ENCODE peak calls at places on chromosomes 13 and 19, in nine cellular contexts. K, P, X, J, L, M, O, T and H are unnamed samples.

GRCh38 chr19:8608858-8609209 is 1.7 kb downstream of the ADAMTS10 start:
- DNase-seq in K (no peak), P (no peak), X (no peak), J (no peak), L (no peak), M (no peak), O (no peak), T (no peak), H (no peak)

GRCh38 chr19:2495130-2495641 is 19.3 kb downstream of the GADD45B start:
- DNase-seq in K (no peak), P (peak), X (peak), J (peak), L (peak), M (peak), O (no peak), T (peak), H (peak)

GRCh38 chr13:109998808-109999528 is 212.6 kb upstream of the IRS2 start:
- DNase-seq in K (no peak), P (peak), X (peak), J (no peak), L (peak), M (peak), O (peak), T (no peak), H (peak)

GRCh38 chr13:31090096-31090495 is 71.6 kb downstream of the HSPH1 start:
- DNase-seq in K (no peak), P (no peak), X (no peak), J (no peak), L (no peak), M (no peak), O (no peak), T (no peak), H (no peak)

GRCh38 chr19:56637976-56638555 is 4.9 kb upstream of the SMIM17 start:
- DNase-seq in K (peak), P (peak), X (peak), J (peak), L (peak), M (peak), O (peak), T (peak), H (peak)

GRCh38 chr13:46492946-46493345 is 60.0 kb upstream of the LRCH1 start:
- DNase-seq in K (peak), P (peak), X (peak), J (peak), L (peak), M (peak), O (peak), T (no peak), H (peak)

GRCh38 chr13:105462098-105462497 is 1073.4 kb downstream of the EFNB2 start:
- DNase-seq in K (peak), P (no peak), X (no peak), J (no peak), L (no peak), M (no peak), O (no peak), T (no peak), H (no peak)

GRCh38 chr19:29677001-29677781 is 11.9 kb downstream of the PLEKHF1 start:
- DNase-seq in K (peak), P (no peak), X (no peak), J (no peak), L (no peak), M (no peak), O (no peak), T (no peak), H (no peak)

GRCh38 chr19:46717716-46718143 is 816 bp upstream of the PRKD2 start:
- DNase-seq in K (no peak), P (no peak), X (no peak), J (no peak), L (no peak), M (no peak), O (no peak), T (peak), H (no peak)

GRCh38 chr19:6866646-6867255 is 20.6 kb upstream of the ADGRE1 start:
- DNase-seq in K (no peak), P (no peak), X (no peak), J (no peak), L (no peak), M (no peak), O (no peak), T (no peak), H (peak)

GRCh38 chr19:31534231-31534630 is 185.0 kb upstream of the TSHZ3 start:
- DNase-seq in K (no peak), P (no peak), X (no peak), J (no peak), L (no peak), M (no peak), O (no peak), T (no peak), H (no peak)

GRCh38 chr13:74129500-74130144 is 4.6 kb downstream of the KLF12 start:
- DNase-seq in K (no peak), P (no peak), X (no peak), J (no peak), L (peak), M (peak), O (no peak), T (no peak), H (peak)

GRCh38 chr19:43525836-43526771 is 897 bp downstream of the ETHE1 start:
- DNase-seq in K (peak), P (peak), X (no peak), J (peak), L (peak), M (no peak), O (no peak), T (no peak), H (peak)

GRCh38 chr13:62625214-62625613 is 1209.6 kb upstream of the PCDH20 start:
- DNase-seq in K (no peak), P (no peak), X (no peak), J (no peak), L (no peak), M (no peak), O (no peak), T (no peak), H (no peak)

GRCh38 chr19:17448190-17448967 is at the start of gene TMEM221:
- DNase-seq in K (peak), P (peak), X (peak), J (peak), L (peak), M (peak), O (no peak), T (no peak), H (peak)

GRCh38 chr13:110593430-110594130 is 21.8 kb upstream of the NAXD start:
- DNase-seq in K (peak), P (peak), X (peak), J (peak), L (no peak), M (peak), O (peak), T (peak), H (peak)

GRCh38 chr13:113930711-113931637 is 42.9 kb downstream of the C13orf46 start:
- DNase-seq in K (no peak), P (no peak), X (no peak), J (no peak), L (no peak), M (no peak), O (no peak), T (peak), H (no peak)

GRCh38 chr13:41159174-41159573 is 26.6 kb upstream of the KBTBD6 start:
- DNase-seq in K (no peak), P (no peak), X (no peak), J (no peak), L (no peak), M (no peak), O (no peak), T (peak), H (no peak)

GRCh38 chr19:41937525-41937924 is 9.3 kb upstream of the ERFL start:
- DNase-seq in K (no peak), P (no peak), X (no peak), J (no peak), L (no peak), M (no peak), O (no peak), T (no peak), H (no peak)
- H3K4me2 ChIP-seq in K (no peak), P (no peak), X (no peak), J (no peak), L (no peak), M (no peak), O (no peak), T (no peak), H (no peak)

DNA sequence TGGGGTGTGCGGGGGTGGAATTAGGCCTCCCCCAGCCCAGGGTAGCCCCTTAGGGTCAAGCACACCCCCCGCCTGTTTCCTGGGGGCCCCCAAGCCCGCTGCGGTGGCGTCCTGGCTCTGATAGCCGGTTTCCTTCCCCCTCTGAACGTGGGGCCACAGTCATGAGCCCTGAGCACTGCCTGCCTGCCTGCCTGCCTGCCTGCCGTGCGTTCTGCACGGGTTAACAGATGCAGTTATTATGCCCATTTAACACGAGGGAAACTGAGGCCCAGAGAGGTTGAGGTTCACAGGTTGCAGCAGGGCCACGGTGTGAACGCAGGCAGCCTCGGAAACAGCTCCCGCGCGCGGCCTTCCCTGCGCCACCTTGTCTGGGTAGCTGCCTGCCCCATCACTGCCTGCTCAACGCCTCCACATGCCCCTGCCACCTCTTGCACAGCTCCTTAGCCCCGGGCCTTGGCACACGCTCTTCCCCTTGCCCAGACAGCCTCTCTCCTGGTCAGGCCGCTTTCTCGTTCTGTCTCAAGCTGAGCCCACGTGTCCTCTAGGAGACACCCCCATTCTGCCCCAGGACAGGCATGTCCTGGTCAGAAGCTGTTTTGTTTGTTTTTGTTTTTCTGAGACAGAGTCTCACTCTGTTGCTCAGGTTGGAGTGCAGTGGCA is 1.2 kb upstream of the GAMT start:
- DNase-seq in K (no peak), P (no peak), X (peak), J (no peak), L (no peak), M (no peak), O (no peak), T (no peak), H (no peak)
- H3K4me2 ChIP-seq in K (no peak), P (no peak), X (peak), J (no peak), L (no peak), M (no peak), O (no peak), T (no peak), H (no peak)

DNA sequence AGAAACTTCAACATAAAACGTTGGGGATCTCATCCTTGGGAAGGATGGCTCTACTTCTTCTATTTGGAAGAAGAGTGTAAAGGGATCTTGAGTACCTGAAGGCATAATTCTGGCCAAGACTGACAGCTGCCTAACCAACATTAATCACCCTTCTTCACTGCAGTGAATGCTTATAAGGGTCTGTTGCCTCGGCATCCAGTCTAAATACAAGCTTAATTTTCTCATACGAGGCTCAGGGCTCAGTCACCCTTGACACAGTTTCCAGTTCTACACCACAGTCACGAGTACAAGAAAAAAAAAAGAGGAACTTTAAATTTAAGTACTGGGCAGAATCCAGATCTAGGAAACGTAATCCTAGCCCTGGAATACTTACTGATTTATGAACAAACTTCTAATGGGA is 9.0 kb downstream of the FPR3 start:
- DNase-seq in K (no peak), P (no peak), X (no peak), J (no peak), L (no peak), M (no peak), O (no peak), T (no peak), H (peak)
- H3K4me2 ChIP-seq in K (no peak), P (no peak), X (no peak), J (no peak), L (no peak), M (no peak), O (no peak), T (no peak), H (no peak)

GRCh38 chr19:13052447-13053232 is 50.0 kb downstream of the LYL1 start:
- DNase-seq in K (no peak), P (no peak), X (no peak), J (no peak), L (no peak), M (no peak), O (no peak), T (no peak), H (no peak)
- H3K4me2 ChIP-seq in K (no peak), P (peak), X (no peak), J (peak), L (peak), M (peak), O (peak), T (no peak), H (peak)

GRCh38 chr19:14553042-14553938 is 18.6 kb downstream of the NDUFB7 start:
- DNase-seq in K (no peak), P (peak), X (no peak), J (no peak), L (no peak), M (no peak), O (no peak), T (no peak), H (no peak)

GRCh38 chr19:14556662-14557188 is 15.1 kb downstream of the NDUFB7 start:
- DNase-seq in K (peak), P (peak), X (peak), J (peak), L (peak), M (peak), O (peak), T (peak), H (peak)

GRCh38 chr19:14555918-14556661 is 15.8 kb downstream of the NDUFB7 start:
- DNase-seq in K (no peak), P (no peak), X (no peak), J (no peak), L (peak), M (peak), O (peak), T (no peak), H (peak)

GRCh38 chr19:14554382-14554812 is 17.5 kb downstream of the NDUFB7 start:
- DNase-seq in K (peak), P (peak), X (no peak), J (no peak), L (peak), M (no peak), O (no peak), T (no peak), H (peak)

DNA sequence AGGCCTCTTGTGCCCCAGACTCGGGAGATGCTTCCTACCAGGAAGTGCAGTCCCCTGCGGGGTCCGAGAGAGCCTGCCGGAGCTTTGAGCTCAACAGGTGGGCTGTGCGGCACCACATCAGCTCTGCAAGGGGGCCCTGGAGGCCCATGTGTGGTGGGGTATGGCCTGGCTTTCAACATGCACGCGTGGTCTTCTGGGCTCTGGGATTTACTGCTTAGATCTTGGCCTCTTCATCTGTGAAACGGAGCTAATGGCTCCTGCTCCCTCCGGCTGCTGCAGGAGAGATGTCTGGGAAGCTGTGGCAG is 18.0 kb downstream of the NDUFB7 start:
- DNase-seq in K (no peak), P (no peak), X (no peak), J (no peak), L (no peak), M (no peak), O (no peak), T (no peak), H (no peak)
- H3K4me2 ChIP-seq in K (no peak), P (no peak), X (no peak), J (no peak), L (no peak), M (no peak), O (no peak), T (no peak), H (no peak)

DNA sequence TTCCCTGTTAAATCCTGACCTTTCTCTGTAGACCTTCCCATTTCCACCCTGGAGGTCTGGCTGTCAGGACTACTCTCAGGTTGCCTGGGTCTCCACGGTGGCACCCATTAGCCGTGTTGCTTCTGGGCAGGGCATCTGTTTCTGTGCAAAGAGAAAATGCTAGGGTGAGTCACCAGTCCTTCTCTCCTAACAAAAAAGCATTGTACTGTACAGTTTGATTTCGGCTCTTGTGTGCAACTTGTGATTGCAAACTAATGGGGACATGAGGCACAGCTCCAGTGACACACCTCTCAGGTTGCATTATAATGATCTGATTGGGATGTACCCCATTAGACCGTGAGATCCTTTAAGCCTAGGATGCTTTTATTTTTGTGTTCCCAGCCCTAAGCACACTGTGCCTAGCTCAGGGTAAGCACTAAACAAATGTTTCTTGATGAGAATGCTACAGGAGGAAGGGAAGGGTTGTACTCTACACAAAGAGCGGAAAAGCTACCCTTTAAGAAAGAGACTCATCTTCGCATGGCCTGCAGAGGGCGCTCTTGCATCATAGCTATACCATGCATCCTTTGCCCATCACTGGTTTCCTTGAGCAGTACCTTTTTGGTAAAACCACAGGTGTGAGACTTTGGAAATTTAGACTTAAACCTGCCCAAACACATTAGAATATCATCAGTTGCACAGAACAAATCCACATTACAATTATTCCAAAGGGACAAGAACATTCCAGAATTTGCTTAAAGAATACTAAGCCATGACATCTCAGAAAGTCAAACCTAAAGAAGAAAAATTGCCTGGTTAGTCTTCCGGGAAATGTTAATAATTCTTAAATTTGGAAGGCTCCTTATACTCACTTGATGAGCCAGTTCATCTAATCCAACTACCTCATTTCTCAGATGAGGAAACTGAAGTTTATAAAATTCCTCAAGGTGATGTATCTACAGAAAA is 20.3 kb upstream of the TRIM13 start:
- DNase-seq in K (peak), P (peak), X (peak), J (peak), L (peak), M (peak), O (peak), T (peak), H (peak)
- H3K4me2 ChIP-seq in K (no peak), P (no peak), X (no peak), J (no peak), L (peak), M (no peak), O (peak), T (no peak), H (peak)

DNA sequence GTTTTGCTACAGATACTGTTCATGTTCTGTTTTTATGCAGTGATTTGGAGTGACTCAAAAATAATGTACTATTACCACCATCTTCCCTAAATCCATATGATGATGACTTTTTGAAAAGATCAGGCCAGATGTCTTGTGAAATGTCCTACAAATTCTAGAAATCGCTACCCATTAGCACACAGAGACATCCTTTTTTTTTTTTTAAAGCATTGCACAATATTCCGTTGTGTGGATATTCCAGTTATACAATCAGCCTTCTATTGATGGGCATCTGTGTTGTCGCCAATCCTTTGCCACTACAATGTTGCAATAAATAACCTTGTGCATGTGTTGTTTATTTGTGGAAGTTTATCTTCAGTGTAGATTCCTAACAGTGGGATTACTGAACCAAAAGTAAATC is 24.5 kb downstream of the ZDHHC20 start:
- DNase-seq in K (no peak), P (no peak), X (no peak), J (no peak), L (no peak), M (no peak), O (no peak), T (no peak), H (no peak)
- H3K4me2 ChIP-seq in K (no peak), P (no peak), X (no peak), J (no peak), L (no peak), M (no peak), O (no peak), T (no peak), H (no peak)

GRCh38 chr13:75913925-75914324 is 277.8 kb downstream of the LMO7 start:
- DNase-seq in K (no peak), P (no peak), X (no peak), J (no peak), L (no peak), M (no peak), O (no peak), T (no peak), H (no peak)
- H3K4me2 ChIP-seq in K (no peak), P (no peak), X (no peak), J (no peak), L (no peak), M (no peak), O (no peak), T (no peak), H (no peak)

GRCh38 chr19:41936961-41937360 is 8.7 kb upstream of the ERFL start:
- DNase-seq in K (no peak), P (no peak), X (no peak), J (no peak), L (no peak), M (no peak), O (no peak), T (no peak), H (no peak)
- H3K4me2 ChIP-seq in K (no peak), P (no peak), X (no peak), J (no peak), L (no peak), M (no peak), O (peak), T (no peak), H (no peak)